ENCODE peak calls at places on chromosomes 13 and 19, in six cellular contexts. S, F, J, U, A and L are unnamed samples.
A peak's percentile ranks its signal among the peaks of the same experiment; 100 is the strongest.

GRCh38 chr13:75762066-75762937 is 126.2 kb downstream of the LMO7 start:
- DNase-seq in S (no peak), U (no peak), F (peak; percentile 87), J (no peak), A (no peak), L (no peak)

GRCh38 chr13:73142091-73142490 is 83.3 kb downstream of the KLF5 start:
- DNase-seq in A (no peak), U (no peak), S (no peak), F (no peak), J (no peak), L (no peak)

GRCh38 chr13:99395436-99395835 is 88.2 kb upstream of the GPR183 start:
- DNase-seq in J (peak; percentile 55), A (no peak), S (no peak), F (no peak), U (no peak), L (no peak)

GRCh38 chr19:38977445-38978314 is 2.1 kb upstream of the FBXO17 start:
- DNase-seq in U (no peak), J (no peak), S (peak; percentile 28), F (peak; percentile 86), A (no peak), L (no peak)

GRCh38 chr13:36872621-36873020 is 47.4 kb downstream of the SMAD9 start:
- DNase-seq in A (no peak), S (no peak), F (no peak), U (no peak), J (no peak), L (no peak)

GRCh38 chr13:57740719-57741118 is 109.2 kb downstream of the PCDH17 start:
- DNase-seq in J (no peak), F (no peak), A (no peak), S (no peak), U (no peak), L (no peak)

GRCh38 chr13:112777637-112778406 is 88.0 kb downstream of the ATP11A start:
- DNase-seq in A (no peak), U (no peak), S (no peak), J (peak; percentile 66), F (no peak), L (no peak)

GRCh38 chr13:40665754-40666057 is 735 bp downstream of the FOXO1 start:
- DNase-seq in U (no peak), F (no peak), J (no peak), S (no peak), A (peak; percentile 14), L (no peak)